ENCODE peak calls at places on chromosomes 13 and 19, in nine cellular contexts. Q is heart left ventricle, Y is heart right ventricle, R is cardiac muscle cell, X is ovary, D is fibroblast of mammary gland, M is cardiac fibroblast, L is mucosa of descending colon, A is ascending aorta. B is an unnamed sample.

GRCh38 chr13:74487091-74487722 is 353.0 kb upstream of the KLF12 start:
- DNase-seq in Q (no peak), Y (no peak), R (no peak), X (no peak), D (no peak), M (no peak), L (no peak), A (no peak), B (no peak)

GRCh38 chr19:58154287-58154678 is 3.7 kb upstream of the ZNF329 start:
- DNase-seq in Q (peak), Y (peak), R (peak), X (peak), D (peak), M (peak), L (peak), A (peak), B (peak)

GRCh38 chr13:18965347-18965855 is 216.2 kb downstream of the TUBA3C start:
- DNase-seq in Q (no peak), Y (no peak), R (no peak), X (no peak), D (no peak), M (no peak), L (no peak), A (no peak), B (no peak)

GRCh38 chr19:19858751-19859150 is 6.9 kb upstream of the ZNF253 start:
- DNase-seq in Q (no peak), Y (no peak), R (no peak), X (no peak), D (no peak), M (no peak), L (no peak), A (no peak), B (no peak)

GRCh38 chr13:83215627-83216026 is 666.6 kb downstream of the SLITRK1 start:
- DNase-seq in Q (no peak), Y (no peak), R (no peak), X (no peak), D (peak), M (peak), L (no peak), A (no peak), B (no peak)

GRCh38 chr19:3743486-3743885 is 18.0 kb downstream of the APBA3 start:
- DNase-seq in Q (no peak), Y (no peak), R (no peak), X (no peak), D (peak), M (no peak), L (no peak), A (no peak), B (no peak)

GRCh38 chr19:45577111-45577905 is 7.3 kb downstream of the OPA3 start:
- DNase-seq in Q (peak), Y (no peak), R (no peak), X (peak), D (peak), M (peak), L (peak), A (no peak), B (no peak)

GRCh38 chr19:14147797-14148605 is 11.6 kb upstream of the ASF1B start:
- DNase-seq in Q (peak), Y (peak), R (peak), X (peak), D (peak), M (peak), L (peak), A (peak), B (peak)

GRCh38 chr19:37519890-37520289 is 13.2 kb downstream of the ZNF793 start:
- DNase-seq in Q (no peak), Y (no peak), R (no peak), X (no peak), D (peak), M (no peak), L (no peak), A (no peak), B (no peak)

GRCh38 chr13:58087566-58087965 is 456.0 kb downstream of the PCDH17 start:
- DNase-seq in Q (no peak), Y (no peak), R (no peak), X (no peak), D (no peak), M (no peak), L (no peak), A (no peak), B (no peak)

GRCh38 chr19:35595928-35596327 is 10.0 kb downstream of the PMIS2 start:
- DNase-seq in Q (no peak), Y (no peak), R (no peak), X (no peak), D (no peak), M (no peak), L (no peak), A (no peak), B (no peak)

GRCh38 chr13:54950546-54950945 is 1921.9 kb downstream of the OLFM4 start:
- DNase-seq in Q (no peak), Y (no peak), R (no peak), X (no peak), D (no peak), M (no peak), L (no peak), A (no peak), B (no peak)
- TF ChIP-seq CTCF in Q (no peak), Y (no peak), R (no peak), X (no peak), D (no peak), M (no peak), L (no peak), A (no peak), B (peak)

GRCh38 chr19:1213391-1214286 is 8.1 kb downstream of the STK11 start:
- DNase-seq in Q (peak), Y (peak), R (no peak), X (peak), D (peak), M (peak), L (no peak), A (peak), B (no peak)
- TF ChIP-seq CTCF in Q (no peak), Y (no peak), R (no peak), X (no peak), D (no peak), M (no peak), L (no peak), A (no peak), B (no peak)

GRCh38 chr13:23770428-23770827 is 118.8 kb downstream of the MIPEP start:
- DNase-seq in Q (no peak), Y (no peak), R (no peak), X (no peak), D (no peak), M (no peak), L (no peak), A (no peak), B (no peak)
- TF ChIP-seq CTCF in Q (no peak), Y (no peak), R (no peak), X (no peak), D (no peak), M (no peak), L (no peak), A (no peak), B (no peak)

GRCh38 chr13:72217142-72217541 is 350.1 kb upstream of the DACH1 start:
- DNase-seq in Q (no peak), Y (no peak), R (no peak), X (no peak), D (no peak), M (no peak), L (no peak), A (no peak), B (no peak)

GRCh38 chr13:72218966-72219365 is 352.0 kb upstream of the DACH1 start:
- DNase-seq in Q (no peak), Y (no peak), R (no peak), X (no peak), D (no peak), M (no peak), L (no peak), A (no peak), B (no peak)

DNA sequence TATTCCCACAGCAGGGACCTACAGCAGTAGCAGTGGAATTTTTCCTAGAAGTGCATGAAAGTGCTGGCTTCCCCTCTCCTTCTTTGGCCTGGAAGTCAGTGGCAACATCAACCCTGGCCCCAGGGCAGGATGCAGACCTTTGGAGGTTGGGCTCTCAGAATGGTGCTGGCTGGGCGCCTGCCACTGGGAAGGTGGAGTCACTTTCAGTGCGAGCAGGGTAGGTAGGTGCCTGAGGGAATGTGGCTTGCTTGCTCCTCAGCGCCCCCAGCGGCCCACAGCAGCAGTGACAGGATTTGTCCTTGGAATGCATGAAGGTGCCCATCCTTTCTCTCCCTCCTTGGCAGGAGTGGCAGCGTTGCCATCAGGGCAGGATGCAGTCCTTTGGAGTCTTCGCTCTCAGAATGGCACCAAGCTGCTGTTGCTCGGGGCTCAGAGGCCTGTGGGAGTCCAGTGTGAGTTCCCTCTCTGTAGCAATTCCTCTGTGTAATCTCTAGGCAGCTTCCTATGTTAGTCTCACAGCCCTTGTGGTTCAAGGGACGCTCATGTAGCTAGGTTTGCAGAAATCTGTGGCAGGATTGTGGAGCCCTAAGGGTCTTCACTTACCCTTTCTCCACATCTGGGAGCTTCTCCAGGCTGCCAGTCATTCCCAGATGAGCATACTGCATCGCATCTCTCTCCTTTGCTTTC is 354.4 kb upstream of the DACH1 start:
- DNase-seq in Q (no peak), Y (no peak), R (peak), X (peak), D (no peak), M (peak), L (peak), A (no peak), B (peak)
- TF ChIP-seq CTCF in Q (peak), Y (peak), R (peak), X (no peak), D (peak), M (peak), L (peak), A (no peak), B (peak)

GRCh38 chr13:112446347-112446861 is 70.2 kb downstream of the SPACA7 start:
- DNase-seq in Q (no peak), Y (no peak), R (no peak), X (no peak), D (no peak), M (no peak), L (no peak), A (no peak), B (no peak)

GRCh38 chr13:112447761-112448603 is 71.8 kb downstream of the SPACA7 start:
- DNase-seq in Q (no peak), Y (no peak), R (no peak), X (no peak), D (no peak), M (no peak), L (no peak), A (no peak), B (no peak)

GRCh38 chr13:112446867-112447266 is 70.7 kb downstream of the SPACA7 start:
- DNase-seq in Q (no peak), Y (no peak), R (no peak), X (no peak), D (no peak), M (no peak), L (no peak), A (no peak), B (no peak)

GRCh38 chr13:112448621-112449544 is 72.7 kb downstream of the SPACA7 start:
- DNase-seq in Q (no peak), Y (no peak), R (no peak), X (no peak), D (no peak), M (no peak), L (no peak), A (no peak), B (no peak)

GRCh38 chr13:112447306-112447705 is 71.2 kb downstream of the SPACA7 start:
- DNase-seq in Q (no peak), Y (no peak), R (no peak), X (no peak), D (no peak), M (no peak), L (no peak), A (no peak), B (no peak)
- TF ChIP-seq CTCF in Q (no peak), Y (no peak), R (no peak), X (no peak), D (no peak), M (no peak), L (no peak), A (no peak), B (no peak)

GRCh38 chr13:80755925-80756324 is 415.0 kb upstream of the SPRY2 start:
- DNase-seq in Q (no peak), Y (no peak), R (no peak), X (no peak), D (no peak), M (peak), L (no peak), A (no peak), B (no peak)
- TF ChIP-seq CTCF in Q (no peak), Y (no peak), R (no peak), X (no peak), D (no peak), M (no peak), L (no peak), A (no peak), B (no peak)

DNA sequence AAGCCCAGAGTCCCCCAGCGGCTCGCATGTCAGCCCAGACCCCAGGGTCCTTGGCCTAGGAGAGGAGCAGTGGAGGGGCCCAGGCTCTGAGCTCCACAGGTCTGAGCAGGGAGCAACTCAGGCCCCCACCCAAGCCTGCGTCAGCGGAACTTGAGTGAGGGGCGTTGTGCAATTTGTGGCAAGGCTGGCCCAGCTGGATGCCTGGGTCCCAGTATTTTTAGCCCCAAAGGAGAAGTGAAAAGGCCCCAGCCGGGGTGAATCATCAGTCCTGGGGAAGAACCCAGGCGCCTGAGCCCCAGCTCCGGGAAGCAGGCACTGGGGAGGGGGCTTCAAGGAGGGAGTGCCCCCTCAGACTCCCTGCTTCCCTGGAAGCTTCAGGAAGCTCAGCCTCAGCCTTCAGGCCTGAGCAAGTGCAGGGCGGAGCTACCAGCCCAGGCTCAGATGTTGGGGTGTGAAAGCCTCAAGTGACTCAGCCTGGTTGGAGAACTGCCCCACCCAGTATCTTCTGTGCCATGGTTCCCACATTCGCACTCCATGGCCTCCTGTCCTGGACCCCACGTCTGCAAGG is 7.2 kb downstream of the MED29 start:
- DNase-seq in Q (peak), Y (peak), R (no peak), X (peak), D (peak), M (peak), L (peak), A (peak), B (no peak)
- TF ChIP-seq CTCF in Q (no peak), Y (no peak), R (no peak), X (no peak), D (no peak), M (no peak), L (no peak), A (no peak), B (no peak)

B was measured in neural crest cell.